ENCODE peak calls at places on chromosome 7, in nine cellular contexts. One of them, this sample, is unnamed.
A peak's percentile ranks its signal among the peaks of the same experiment; 100 is the strongest.

GRCh38 chr7:771241-772004 is 44.3 kb upstream of the PRKAR1B start:
- DNase-seq in cardiac muscle cell: peak; percentile 77
- DNase-seq in cardiac fibroblast: no peak
- DNase-seq in brain microvascular endothelial cell: peak; percentile 28
- DNase-seq in pancreas: peak; percentile 93
- DNase-seq in GM23338: no peak
- DNase-seq in fibroblast of the aortic adventitia: peak; percentile 60
- DNase-seq in ovary: peak; percentile 90
- DNase-seq in AG04449: no peak
- DNase-seq in this sample: peak; percentile 60

GRCh38 chr7:34036069-34036920 is 131.0 kb downstream of the BMPER start:
- DNase-seq in pancreas: peak; percentile 68
- DNase-seq in brain microvascular endothelial cell: peak; percentile 60
- DNase-seq in GM23338: no peak
- DNase-seq in AG04449: no peak
- DNase-seq in fibroblast of the aortic adventitia: peak; percentile 67
- DNase-seq in cardiac fibroblast: peak; percentile 63
- DNase-seq in cardiac muscle cell: peak; percentile 70
- DNase-seq in ovary: peak; percentile 57
- DNase-seq in this sample: peak; percentile 72

GRCh38 chr7:24378871-24379608 is 95.0 kb downstream of the NPY start:
- DNase-seq in cardiac fibroblast: peak; percentile 72
- DNase-seq in cardiac muscle cell: no peak
- DNase-seq in brain microvascular endothelial cell: peak; percentile 38
- DNase-seq in GM23338: no peak
- DNase-seq in pancreas: peak; percentile 29
- DNase-seq in AG04449: no peak
- DNase-seq in fibroblast of the aortic adventitia: peak; percentile 23
- DNase-seq in ovary: no peak
- DNase-seq in this sample: peak; percentile 59

GRCh38 chr7:65798111-65799075 is 74.5 kb upstream of the VKORC1L1 start:
- DNase-seq in AG04449: peak; percentile 26
- DNase-seq in ovary: no peak
- DNase-seq in pancreas: no peak
- DNase-seq in cardiac fibroblast: peak; percentile 74
- DNase-seq in GM23338: no peak
- DNase-seq in cardiac muscle cell: no peak
- DNase-seq in brain microvascular endothelial cell: peak; percentile 43
- DNase-seq in fibroblast of the aortic adventitia: peak; percentile 33
- DNase-seq in this sample: peak; percentile 54

GRCh38 chr7:50394315-50394714 is 55.8 kb downstream of the FIGNL1 start:
- DNase-seq in AG04449: no peak
- DNase-seq in pancreas: no peak
- DNase-seq in ovary: no peak
- DNase-seq in brain microvascular endothelial cell: no peak
- DNase-seq in fibroblast of the aortic adventitia: no peak
- DNase-seq in GM23338: no peak
- DNase-seq in cardiac muscle cell: no peak
- DNase-seq in cardiac fibroblast: no peak
- DNase-seq in this sample: no peak

GRCh38 chr7:43799605-43800004 is 41.1 kb downstream of the BLVRA start:
- DNase-seq in pancreas: no peak
- DNase-seq in brain microvascular endothelial cell: no peak
- DNase-seq in GM23338: no peak
- DNase-seq in AG04449: no peak
- DNase-seq in cardiac fibroblast: peak; percentile 6
- DNase-seq in ovary: no peak
- DNase-seq in fibroblast of the aortic adventitia: no peak
- DNase-seq in cardiac muscle cell: no peak
- DNase-seq in this sample: peak; percentile 5

GRCh38 chr7:102012941-102013461 is 195.6 kb downstream of the CUX1 start:
- DNase-seq in pancreas: no peak
- DNase-seq in GM23338: no peak
- DNase-seq in brain microvascular endothelial cell: peak; percentile 61
- DNase-seq in ovary: no peak
- DNase-seq in cardiac muscle cell: no peak
- DNase-seq in cardiac fibroblast: peak; percentile 33
- DNase-seq in AG04449: peak; percentile 16
- DNase-seq in fibroblast of the aortic adventitia: peak; percentile 20
- DNase-seq in this sample: peak; percentile 70

GRCh38 chr7:54874804-54875203 is 115.8 kb upstream of the SEC61G start:
- DNase-seq in AG04449: no peak
- DNase-seq in ovary: no peak
- DNase-seq in pancreas: no peak
- DNase-seq in fibroblast of the aortic adventitia: no peak
- DNase-seq in cardiac fibroblast: peak; percentile 20
- DNase-seq in GM23338: no peak
- DNase-seq in brain microvascular endothelial cell: no peak
- DNase-seq in cardiac muscle cell: no peak
- DNase-seq in this sample: no peak

GRCh38 chr7:129170373-129171021 is 17.9 kb upstream of the SMO start:
- DNase-seq in fibroblast of the aortic adventitia: no peak
- DNase-seq in cardiac muscle cell: no peak
- DNase-seq in cardiac fibroblast: no peak
- DNase-seq in GM23338: peak; percentile 87
- DNase-seq in brain microvascular endothelial cell: no peak
- DNase-seq in ovary: no peak
- DNase-seq in pancreas: no peak
- DNase-seq in AG04449: no peak
- DNase-seq in this sample: no peak

GRCh38 chr7:14962778-14963177 is 60.2 kb upstream of the DGKB start:
- DNase-seq in cardiac muscle cell: no peak
- DNase-seq in brain microvascular endothelial cell: no peak
- DNase-seq in fibroblast of the aortic adventitia: peak; percentile 1
- DNase-seq in pancreas: no peak
- DNase-seq in cardiac fibroblast: no peak
- DNase-seq in GM23338: no peak
- DNase-seq in ovary: no peak
- DNase-seq in AG04449: no peak
- DNase-seq in this sample: no peak

GRCh38 chr7:11895352-11895751 is 63.4 kb upstream of the THSD7A start:
- DNase-seq in cardiac fibroblast: no peak
- DNase-seq in cardiac muscle cell: no peak
- DNase-seq in pancreas: no peak
- DNase-seq in AG04449: no peak
- DNase-seq in GM23338: no peak
- DNase-seq in ovary: no peak
- DNase-seq in fibroblast of the aortic adventitia: no peak
- DNase-seq in brain microvascular endothelial cell: no peak
- DNase-seq in this sample: no peak

GRCh38 chr7:131329176-131329570 is 1.5 kb downstream of the MKLN1 start:
- DNase-seq in pancreas: peak; percentile 23
- DNase-seq in GM23338: no peak
- DNase-seq in ovary: no peak
- DNase-seq in brain microvascular endothelial cell: no peak
- DNase-seq in fibroblast of the aortic adventitia: peak; percentile 25
- DNase-seq in cardiac fibroblast: peak; percentile 19
- DNase-seq in AG04449: no peak
- DNase-seq in cardiac muscle cell: no peak
- DNase-seq in this sample: peak; percentile 8

GRCh38 chr7:81501220-81501619 is 268.6 kb downstream of the HGF start:
- DNase-seq in GM23338: no peak
- DNase-seq in fibroblast of the aortic adventitia: peak; percentile 80
- DNase-seq in pancreas: no peak
- DNase-seq in cardiac muscle cell: no peak
- DNase-seq in AG04449: no peak
- DNase-seq in brain microvascular endothelial cell: peak; percentile 43
- DNase-seq in ovary: no peak
- DNase-seq in cardiac fibroblast: peak; percentile 86
- DNase-seq in this sample: peak; percentile 83

GRCh38 chr7:139647812-139648616 is 124.5 kb downstream of the CLEC2L start:
- DNase-seq in cardiac fibroblast: peak; percentile 31
- DNase-seq in fibroblast of the aortic adventitia: no peak
- DNase-seq in pancreas: no peak
- DNase-seq in GM23338: peak; percentile 27
- DNase-seq in AG04449: no peak
- DNase-seq in ovary: no peak
- DNase-seq in brain microvascular endothelial cell: peak; percentile 26
- DNase-seq in cardiac muscle cell: no peak
- DNase-seq in this sample: no peak

GRCh38 chr7:73512018-73512780 is 9.9 kb downstream of the BAZ1B start:
- DNase-seq in cardiac muscle cell: no peak
- DNase-seq in fibroblast of the aortic adventitia: no peak
- DNase-seq in cardiac fibroblast: peak; percentile 21
- DNase-seq in GM23338: no peak
- DNase-seq in pancreas: no peak
- DNase-seq in brain microvascular endothelial cell: peak; percentile 11
- DNase-seq in ovary: no peak
- DNase-seq in AG04449: peak; percentile 28
- DNase-seq in this sample: no peak

GRCh38 chr7:69656890-69657289 is 58.6 kb downstream of the AUTS2 start:
- DNase-seq in fibroblast of the aortic adventitia: no peak
- DNase-seq in GM23338: no peak
- DNase-seq in cardiac fibroblast: no peak
- DNase-seq in cardiac muscle cell: no peak
- DNase-seq in pancreas: no peak
- DNase-seq in brain microvascular endothelial cell: no peak
- DNase-seq in ovary: no peak
- DNase-seq in AG04449: no peak
- DNase-seq in this sample: peak; percentile 25

GRCh38 chr7:121005996-121006565 is 17.6 kb downstream of the CPED1 start:
- DNase-seq in fibroblast of the aortic adventitia: no peak
- DNase-seq in brain microvascular endothelial cell: no peak
- DNase-seq in cardiac fibroblast: no peak
- DNase-seq in pancreas: no peak
- DNase-seq in ovary: no peak
- DNase-seq in cardiac muscle cell: no peak
- DNase-seq in GM23338: no peak
- DNase-seq in AG04449: no peak
- DNase-seq in this sample: no peak

GRCh38 chr7:140062528-140063299 is at the start of gene PARP12:
- DNase-seq in brain microvascular endothelial cell: peak; percentile 76
- DNase-seq in ovary: peak; percentile 92
- DNase-seq in fibroblast of the aortic adventitia: peak; percentile 76
- DNase-seq in GM23338: peak; percentile 83
- DNase-seq in cardiac muscle cell: peak; percentile 52
- DNase-seq in cardiac fibroblast: peak; percentile 78
- DNase-seq in AG04449: no peak
- DNase-seq in pancreas: peak; percentile 86
- DNase-seq in this sample: peak; percentile 83

GRCh38 chr7:33854951-33855350 is 50.4 kb upstream of the BMPER start:
- DNase-seq in fibroblast of the aortic adventitia: peak; percentile 61
- DNase-seq in pancreas: no peak
- DNase-seq in ovary: no peak
- DNase-seq in cardiac fibroblast: peak; percentile 59
- DNase-seq in brain microvascular endothelial cell: peak; percentile 47
- DNase-seq in GM23338: no peak
- DNase-seq in cardiac muscle cell: no peak
- DNase-seq in AG04449: no peak
- DNase-seq in this sample: peak; percentile 49

GRCh38 chr7:8702807-8703206 is 269.4 kb downstream of the NXPH1 start:
- DNase-seq in ovary: no peak
- DNase-seq in AG04449: no peak
- DNase-seq in fibroblast of the aortic adventitia: no peak
- DNase-seq in brain microvascular endothelial cell: no peak
- DNase-seq in cardiac muscle cell: no peak
- DNase-seq in cardiac fibroblast: no peak
- DNase-seq in pancreas: no peak
- DNase-seq in GM23338: peak; percentile 41
- DNase-seq in this sample: no peak
- TF ChIP-seq CTCF in ovary: no peak
- TF ChIP-seq CTCF in AG04449: no peak
- TF ChIP-seq CTCF in fibroblast of the aortic adventitia: no peak
- TF ChIP-seq CTCF in brain microvascular endothelial cell: no peak
- TF ChIP-seq CTCF in cardiac muscle cell: no peak
- TF ChIP-seq CTCF in cardiac fibroblast: no peak
- TF ChIP-seq CTCF in pancreas: no peak
- TF ChIP-seq CTCF in GM23338: peak; percentile 43
- TF ChIP-seq CTCF in this sample: no peak

DNA sequence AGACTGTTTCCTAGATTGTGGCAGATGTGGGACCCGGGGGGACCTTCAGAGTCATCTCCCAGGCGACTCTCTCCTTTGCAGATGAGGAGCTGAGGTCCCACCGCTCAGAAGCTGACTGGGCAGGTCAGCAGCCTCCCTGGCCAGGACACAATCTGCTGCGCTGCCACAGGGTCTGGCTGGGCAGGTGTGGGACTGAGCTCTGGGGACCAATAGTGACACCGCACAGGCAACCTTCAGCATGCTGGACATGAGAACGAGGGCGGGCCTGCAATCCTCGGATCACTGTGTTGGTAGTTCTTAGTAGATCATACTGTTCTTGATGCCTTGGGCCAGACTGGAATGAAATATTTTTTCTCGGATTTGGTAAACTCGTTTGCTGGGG is 20.5 kb upstream of the CRYGN start:
- DNase-seq in cardiac muscle cell: no peak
- DNase-seq in fibroblast of the aortic adventitia: no peak
- DNase-seq in AG04449: no peak
- DNase-seq in ovary: peak; percentile 63
- DNase-seq in cardiac fibroblast: no peak
- DNase-seq in GM23338: no peak
- DNase-seq in pancreas: no peak
- DNase-seq in brain microvascular endothelial cell: no peak
- DNase-seq in this sample: no peak
- H3K4me3 ChIP-seq in cardiac muscle cell: no peak overlapping the region
- H3K4me3 ChIP-seq in fibroblast of the aortic adventitia: peak overlapping the region; percentile 49
- H3K4me3 ChIP-seq in AG04449: peak overlapping the region; percentile 44
- H3K4me3 ChIP-seq in ovary: peak overlapping the region; percentile 17
- H3K4me3 ChIP-seq in cardiac fibroblast: no peak overlapping the region
- H3K4me3 ChIP-seq in GM23338: no peak overlapping the region
- H3K4me3 ChIP-seq in pancreas: no peak overlapping the region
- H3K4me3 ChIP-seq in brain microvascular endothelial cell: no peak overlapping the region
- H3K4me3 ChIP-seq in this sample: peak overlapping the region; percentile 29

DNA sequence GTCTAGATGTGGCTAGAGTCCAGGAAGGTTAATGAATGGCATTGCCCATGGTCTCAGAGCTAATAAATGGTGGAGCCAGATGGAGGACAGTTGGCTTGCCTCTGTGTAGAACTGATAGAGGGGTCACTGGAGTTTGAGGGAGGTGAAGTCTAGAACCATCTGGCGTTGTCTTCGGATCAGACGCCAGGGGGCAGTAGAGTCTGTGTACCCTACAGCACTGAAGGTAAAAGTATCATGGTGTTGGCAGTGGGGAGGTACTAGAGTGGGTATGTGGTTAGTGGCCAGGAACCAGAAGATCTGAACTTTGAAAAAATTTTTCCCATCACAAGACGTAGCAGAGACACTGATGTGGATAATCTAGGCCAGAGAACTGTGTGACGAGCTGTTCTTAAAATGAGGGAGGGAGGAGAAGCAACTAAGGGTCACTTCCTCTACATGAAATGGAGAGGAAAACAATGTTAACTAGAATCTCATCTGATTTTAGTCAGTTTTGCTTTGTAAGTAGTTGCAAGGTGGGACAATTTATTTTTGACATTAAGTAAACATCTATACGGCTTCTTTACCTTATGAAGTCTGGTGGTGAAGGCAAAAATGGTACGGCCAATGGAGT is 227.9 kb upstream of the PRSS58 start:
- DNase-seq in brain microvascular endothelial cell: no peak
- DNase-seq in AG04449: no peak
- DNase-seq in GM23338: peak; percentile 58
- DNase-seq in cardiac muscle cell: no peak
- DNase-seq in fibroblast of the aortic adventitia: no peak
- DNase-seq in pancreas: no peak
- DNase-seq in cardiac fibroblast: peak; percentile 28
- DNase-seq in ovary: no peak
- DNase-seq in this sample: peak; percentile 13
- TF ChIP-seq CTCF in brain microvascular endothelial cell: peak; percentile 80
- TF ChIP-seq CTCF in AG04449: peak; percentile 46
- TF ChIP-seq CTCF in GM23338: peak; percentile 68
- TF ChIP-seq CTCF in cardiac muscle cell: peak; percentile 69
- TF ChIP-seq CTCF in fibroblast of the aortic adventitia: peak; percentile 56
- TF ChIP-seq CTCF in pancreas: peak; percentile 26
- TF ChIP-seq CTCF in cardiac fibroblast: peak; percentile 59
- TF ChIP-seq CTCF in ovary: no peak
- TF ChIP-seq CTCF in this sample: peak; percentile 53

GRCh38 chr7:114082567-114082933 is 163.7 kb upstream of the PPP1R3A start:
- DNase-seq in AG04449: no peak
- DNase-seq in cardiac fibroblast: peak; percentile 29
- DNase-seq in cardiac muscle cell: peak; percentile 5
- DNase-seq in GM23338: peak; percentile 5
- DNase-seq in brain microvascular endothelial cell: no peak
- DNase-seq in ovary: no peak
- DNase-seq in fibroblast of the aortic adventitia: no peak
- DNase-seq in pancreas: no peak
- DNase-seq in this sample: no peak
- H3K4me3 ChIP-seq in AG04449: no peak overlapping the region
- H3K4me3 ChIP-seq in cardiac fibroblast: no peak overlapping the region
- H3K4me3 ChIP-seq in cardiac muscle cell: no peak overlapping the region
- H3K4me3 ChIP-seq in GM23338: peak overlapping the region; percentile 66
- H3K4me3 ChIP-seq in brain microvascular endothelial cell: peak overlapping the region; percentile 66
- H3K4me3 ChIP-seq in ovary: peak overlapping the region; percentile 80
- H3K4me3 ChIP-seq in fibroblast of the aortic adventitia: peak overlapping the region; percentile 62
- H3K4me3 ChIP-seq in pancreas: peak overlapping the region; percentile 45
- H3K4me3 ChIP-seq in this sample: peak overlapping the region; percentile 40

This sample was measured in fibroblast of pulmonary artery.